ENCODE peak calls at places on chromosomes 2 and 18, in four cellular contexts. F is LHCN-M2, O is SK-MEL-5, X is ELR. E is an unnamed sample.

GRCh38 chr2:95333888-95334338 is 36.8 kb downstream of the KCNIP3 start:
- DNase-seq in F (peak), O (peak), X (peak), E (peak)

GRCh38 chr2:124983595-124983994 is 958.5 kb downstream of the CNTNAP5 start:
- DNase-seq in X (peak), F (peak), O (no peak), E (no peak)

GRCh38 chr18:23177433-23178072 is 42.3 kb downstream of the CABLES1 start:
- DNase-seq in X (no peak), F (no peak), O (no peak), E (no peak)

GRCh38 chr2:105770162-105770561 is 25.4 kb downstream of the NCK2 start:
- DNase-seq in F (no peak), O (no peak), X (no peak), E (no peak)

GRCh38 chr2:185316383-185316782 is 422.2 kb upstream of the FSIP2 start:
- DNase-seq in X (no peak), O (no peak), F (no peak), E (no peak)

GRCh38 chr18:58535340-58536186 is 93.3 kb downstream of the ALPK2 start:
- DNase-seq in X (peak), F (no peak), O (peak), E (no peak)

GRCh38 chr2:70966681-70967080 is 11.7 kb upstream of the ANKRD53 start:
- DNase-seq in X (no peak), O (no peak), F (no peak), E (no peak)

GRCh38 chr2:223648755-223649154 is 46.6 kb upstream of the SCG2 start:
- DNase-seq in F (no peak), O (peak), X (no peak), E (peak)

GRCh38 chr2:16614314-16614860 is 51.2 kb downstream of the CYRIA start:
- DNase-seq in F (peak), X (no peak), O (no peak), E (peak)

GRCh38 chr2:39837856-39838453 is 58.9 kb upstream of the THUMPD2 start:
- DNase-seq in F (peak), X (peak), O (peak), E (peak)

GRCh38 chr2:206230060-206230890 is 44.2 kb upstream of the ZDBF2 start:
- DNase-seq in X (no peak), O (no peak), F (peak), E (peak)

GRCh38 chr2:27147935-27148334 is 869 bp upstream of the TCF23 start:
- DNase-seq in F (no peak), X (no peak), O (no peak), E (no peak)

GRCh38 chr18:715626-716025 is 3.2 kb upstream of the ENOSF1 start:
- DNase-seq in O (no peak), F (peak), X (peak), E (no peak)

GRCh38 chr18:79573921-79574491 is 105.6 kb upstream of the CTDP1 start:
- DNase-seq in F (no peak), X (no peak), O (no peak), E (no peak)

GRCh38 chr2:105782646-105783045 is 37.9 kb downstream of the NCK2 start:
- DNase-seq in O (no peak), F (no peak), X (no peak), E (no peak)

GRCh38 chr18:46071894-46072867 is at the start of gene PSTPIP2:
- DNase-seq in X (peak), O (no peak), F (peak), E (peak)

GRCh38 chr2:85524567-85524923 is 14.4 kb upstream of the MAT2A start:
- DNase-seq in O (no peak), F (no peak), X (no peak), E (peak)

GRCh38 chr18:47490882-47491281 is 239.4 kb upstream of the SKOR2 start:
- DNase-seq in O (no peak), F (no peak), X (peak), E (no peak)

GRCh38 chr2:25228848-25229674 is 60.7 kb upstream of the POMC start:
- DNase-seq in X (peak), O (peak), F (peak), E (peak)

GRCh38 chr2:226031078-226031937 is 631.8 kb downstream of the NYAP2 start:
- DNase-seq in F (peak), X (peak), O (peak), E (peak)

GRCh38 chr2:64250063-64250462 is 105.8 kb upstream of the PELI1 start:
- DNase-seq in O (no peak), F (no peak), X (no peak), E (no peak)

GRCh38 chr2:15364561-15364960 is 196.6 kb downstream of the NBAS start:
- DNase-seq in X (peak), O (no peak), F (no peak), E (no peak)

GRCh38 chr2:118738524-118739308 is 108.7 kb downstream of the EN1 start:
- DNase-seq in X (peak), F (peak), O (peak), E (no peak)

GRCh38 chr18:32284284-32284683 is 94.4 kb downstream of the MEP1B start:
- DNase-seq in O (no peak), F (peak), X (no peak), E (no peak)

GRCh38 chr2:207165121-207166038 is at the start of gene KLF7:
- DNase-seq in X (peak), F (no peak), O (no peak), E (peak)

GRCh38 chr2:90069290-90069894 is 1377.9 kb downstream of the RPIA start:
- DNase-seq in X (peak), O (no peak), F (no peak), E (peak)

GRCh38 chr18:12233378-12233777 is 20.8 kb upstream of the CIDEA start:
- DNase-seq in O (no peak), X (peak), F (no peak), E (no peak)

GRCh38 chr2:98088261-98088660 is 1.3 kb downstream of the VWA3B start:
- DNase-seq in O (no peak), F (no peak), X (no peak), E (no peak)

GRCh38 chr2:55581435-55581834 is 36.0 kb downstream of the PPP4R3B start:
- DNase-seq in F (no peak), O (peak), X (peak), E (peak)

GRCh38 chr2:191888400-191889166 is 41.7 kb upstream of the CAVIN2 start:
- DNase-seq in O (no peak), F (no peak), X (no peak), E (no peak)

GRCh38 chr18:68796936-68797690 is 767 bp upstream of the CCDC102B start:
- DNase-seq in X (peak), F (peak), O (peak), E (peak)

E was measured in SJCRH30.